ENCODE peak calls at places on chromosomes 2 and 18, in nine cellular contexts. R is RWPE1; F is ELR; Q is non-pigmented ciliary epithelial cell; B is activated CD4-positive, alpha-beta T cell treated with anti-CD3 and anti-CD28 coated beads, Interleukin-2, amount 50 U/mL, for 24 hours; T is NCI-H1694 treated with DMSO at 0.1 percent for 48 hours; J is ACHN; E is AG04450; G is NCI-H2171. V is an unnamed sample.

GRCh38 chr2:166404831-166405568 is 29.3 kb upstream of the SCN9A start:
- DNase-seq in Q (no peak), R (no peak), T (no peak), J (no peak), E (no peak), G (no peak), F (no peak), B (no peak), V (no peak)

GRCh38 chr2:2777213-2777612 is 446.1 kb upstream of the MYT1L start:
- DNase-seq in E (no peak), Q (no peak), J (no peak), R (no peak), B (no peak), F (no peak), G (peak; percentile 51), T (no peak), V (no peak)

GRCh38 chr2:133569416-133569815 is 1.2 kb upstream of the NCKAP5 start:
- DNase-seq in F (no peak), E (no peak), R (no peak), Q (no peak), T (no peak), J (no peak), B (no peak), G (no peak), V (no peak)

GRCh38 chr2:135662088-135662487 is 79.6 kb upstream of the UBXN4 start:
- DNase-seq in T (no peak), Q (peak; percentile 28), J (no peak), R (no peak), E (no peak), B (no peak), G (no peak), F (peak; percentile 7), V (no peak)

GRCh38 chr18:9726175-9726574 is 18.1 kb downstream of the RAB31 start:
- DNase-seq in J (no peak), E (no peak), T (no peak), R (no peak), B (no peak), Q (no peak), G (no peak), F (no peak), V (no peak)

GRCh38 chr2:20611844-20612356 is 39.0 kb downstream of the HS1BP3 start:
- DNase-seq in J (no peak), G (no peak), R (no peak), E (no peak), T (no peak), B (no peak), Q (no peak), F (no peak), V (no peak)

GRCh38 chr2:24993797-24994196 is 22.0 kb upstream of the DNAJC27 start:
- DNase-seq in R (no peak), Q (no peak), T (no peak), J (no peak), E (no peak), B (no peak), F (no peak), G (no peak), V (no peak)

GRCh38 chr2:137208361-137208973 is 443.1 kb downstream of the THSD7B start:
- DNase-seq in G (no peak), R (no peak), E (no peak), T (no peak), Q (peak; percentile 24), F (peak; percentile 64), B (no peak), J (peak; percentile 38), V (no peak)

GRCh38 chr2:66323496-66323895 is 111.4 kb upstream of the MEIS1 start:
- DNase-seq in E (no peak), J (no peak), B (no peak), R (no peak), Q (no peak), T (no peak), G (no peak), F (no peak), V (no peak)

GRCh38 chr18:596288-596881 is 403 bp upstream of the CLUL1 start:
- DNase-seq in G (peak; percentile 90), B (no peak), R (peak; percentile 73), Q (no peak), E (no peak), T (no peak), F (peak; percentile 34), J (peak; percentile 23), V (no peak)

GRCh38 chr18:48841381-48842258 is 109.1 kb downstream of the SMAD7 start:
- DNase-seq in F (peak; percentile 65), J (no peak), Q (no peak), T (no peak), E (no peak), R (no peak), G (no peak), B (no peak), V (peak; percentile 62)

GRCh38 chr2:69973335-69973735 is 11.9 kb upstream of the ASPRV1 start:
- DNase-seq in J (no peak), T (no peak), G (no peak), B (no peak), F (no peak), R (no peak), Q (no peak), E (peak; percentile 27), V (no peak)

GRCh38 chr18:78934003-78934402 is 45.6 kb upstream of the SALL3 start:
- DNase-seq in F (no peak), J (no peak), Q (no peak), G (no peak), B (no peak), T (no peak), E (no peak), R (no peak), V (no peak)

GRCh38 chr2:137865954-137866540 is 98.2 kb upstream of the HNMT start:
- DNase-seq in E (peak; percentile 16), Q (peak; percentile 14), R (peak; percentile 34), B (peak; percentile 6), G (peak; percentile 47), T (peak; percentile 52), F (peak; percentile 58), J (peak; percentile 65), V (no peak)

GRCh38 chr2:238703436-238703835 is 144.4 kb upstream of the TWIST2 start:
- DNase-seq in G (no peak), B (no peak), E (no peak), F (no peak), R (no peak), Q (no peak), J (no peak), T (no peak), V (no peak)

GRCh38 chr18:62586781-62587487 is 64.1 kb downstream of the ZCCHC2 start:
- DNase-seq in J (no peak), T (no peak), B (no peak), E (no peak), F (no peak), R (no peak), Q (no peak), G (no peak), V (no peak)

V was measured in frontal cortex.